ENCODE peak calls at places on chromosomes 13 and 19, in seven cellular contexts. U is mucosa of descending colon, V is fibroblast of the aortic adventitia, L is PC-3, K is tibial nerve, R is heart left ventricle, I is GM13977. N is an unnamed sample.

GRCh38 chr19:37963190-37963947 is 56.4 kb downstream of the SIPA1L3 start:
- DNase-seq in U (no peak), V (peak), L (no peak), K (no peak), R (no peak), I (no peak), N (no peak)

GRCh38 chr13:20431080-20431479 is 94.6 kb downstream of the CRYL1 start:
- DNase-seq in U (peak), V (no peak), L (no peak), K (no peak), R (no peak), I (no peak), N (no peak)

GRCh38 chr13:109357751-109358150 is 428.6 kb downstream of the IRS2 start:
- DNase-seq in U (no peak), V (no peak), L (no peak), K (no peak), R (no peak), I (no peak), N (no peak)

GRCh38 chr19:13118424-13119193 is 545 bp downstream of the NACC1 start:
- DNase-seq in U (peak), V (no peak), L (peak), K (no peak), R (peak), I (peak), N (no peak)

GRCh38 chr19:39142655-39143054 is 17.1 kb downstream of the PAK4 start:
- DNase-seq in U (no peak), V (no peak), L (no peak), K (no peak), R (no peak), I (no peak), N (no peak)

GRCh38 chr13:80030491-80030890 is 310.4 kb downstream of the SPRY2 start:
- DNase-seq in U (peak), V (no peak), L (peak), K (no peak), R (no peak), I (no peak), N (no peak)

GRCh38 chr19:30784850-30785459 is 412.8 kb downstream of the ZNF536 start:
- DNase-seq in U (no peak), V (peak), L (peak), K (peak), R (peak), I (peak), N (no peak)

GRCh38 chr13:27182844-27183497 is 11.4 kb upstream of the USP12 start:
- DNase-seq in U (no peak), V (peak), L (peak), K (peak), R (peak), I (no peak), N (no peak)

GRCh38 chr13:27730191-27730590 is 62.1 kb upstream of the GSX1 start:
- DNase-seq in U (no peak), V (no peak), L (no peak), K (no peak), R (no peak), I (no peak), N (no peak)

GRCh38 chr19:38734426-38735256 is 9.6 kb downstream of the CAPN12 start:
- DNase-seq in U (peak), V (no peak), L (peak), K (no peak), R (no peak), I (peak), N (no peak)

GRCh38 chr13:107035778-107036177 is 467.8 kb upstream of the ARGLU1 start:
- DNase-seq in U (no peak), V (peak), L (no peak), K (no peak), R (no peak), I (no peak), N (no peak)

GRCh38 chr19:46998445-46999142 is 21.0 kb upstream of the NPAS1 start:
- DNase-seq in U (no peak), V (no peak), L (no peak), K (no peak), R (no peak), I (no peak), N (no peak)

GRCh38 chr19:7868671-7869452 is 5.3 kb downstream of the PRR36 start:
- DNase-seq in U (peak), V (peak), L (peak), K (peak), R (peak), I (peak), N (peak)

GRCh38 chr19:48698046-48698445 is 2.3 kb downstream of the FUT2 start:
- DNase-seq in U (no peak), V (peak), L (peak), K (no peak), R (no peak), I (no peak), N (no peak)

GRCh38 chr19:19279853-19280252 is 6.8 kb upstream of the TM6SF2 start:
- DNase-seq in U (no peak), V (no peak), L (no peak), K (no peak), R (no peak), I (no peak), N (no peak)

GRCh38 chr13:85659493-85659892 is 139.7 kb downstream of the SLITRK6 start:
- DNase-seq in U (no peak), V (no peak), L (peak), K (no peak), R (no peak), I (no peak), N (no peak)

GRCh38 chr13:44879452-44880058 is 109.7 kb downstream of the NUFIP1 start:
- DNase-seq in U (no peak), V (peak), L (peak), K (no peak), R (no peak), I (peak), N (no peak)

GRCh38 chr19:13269348-13269747 is 119.1 kb downstream of the IER2 start:
- DNase-seq in U (no peak), V (no peak), L (no peak), K (no peak), R (no peak), I (no peak), N (no peak)

GRCh38 chr13:21822029-21822428 is 151.2 kb downstream of the FGF9 start:
- DNase-seq in U (no peak), V (no peak), L (no peak), K (no peak), R (no peak), I (no peak), N (no peak)

GRCh38 chr19:18726846-18727245 is 43.4 kb downstream of the CRTC1 start:
- DNase-seq in U (no peak), V (no peak), L (no peak), K (no peak), R (no peak), I (no peak), N (no peak)

GRCh38 chr19:48887861-48888612 is 10.5 kb downstream of the TULP2 start:
- DNase-seq in U (no peak), V (no peak), L (no peak), K (no peak), R (no peak), I (no peak), N (no peak)

GRCh38 chr19:49840736-49841249 is 10.2 kb upstream of the PTOV1 start:
- DNase-seq in U (no peak), V (no peak), L (no peak), K (no peak), R (no peak), I (no peak), N (no peak)

GRCh38 chr19:17333611-17334413 is 843 bp downstream of the ANO8 start:
- DNase-seq in U (peak), V (peak), L (peak), K (no peak), R (no peak), I (peak), N (no peak)

GRCh38 chr13:45626731-45627374 is 11.3 kb upstream of the ERICH6B start:
- DNase-seq in U (no peak), V (no peak), L (peak), K (no peak), R (no peak), I (no peak), N (no peak)

GRCh38 chr19:42412661-42413076 is 14.5 kb downstream of the LIPE start:
- DNase-seq in U (no peak), V (no peak), L (no peak), K (no peak), R (peak), I (no peak), N (no peak)

GRCh38 chr19:48413879-48414623 is 20.6 kb downstream of the GRIN2D start:
- DNase-seq in U (no peak), V (peak), L (peak), K (no peak), R (no peak), I (no peak), N (no peak)

GRCh38 chr19:34573226-34573864 is 91.8 kb downstream of the WTIP start:
- DNase-seq in U (no peak), V (no peak), L (no peak), K (no peak), R (no peak), I (no peak), N (no peak)

GRCh38 chr19:33564836-33565338 is 43.3 kb upstream of the PEPD start:
- DNase-seq in U (no peak), V (no peak), L (no peak), K (no peak), R (no peak), I (no peak), N (no peak)

GRCh38 chr13:92221916-92222315 is 823.5 kb downstream of the GPC5 start:
- DNase-seq in U (no peak), V (no peak), L (no peak), K (no peak), R (no peak), I (no peak), N (no peak)

GRCh38 chr19:33409906-33410685 is 36.6 kb downstream of the CEBPG start:
- DNase-seq in U (peak), V (no peak), L (no peak), K (no peak), R (peak), I (no peak), N (no peak)

GRCh38 chr13:110731072-110731471 is 17.6 kb downstream of the ING1 start:
- DNase-seq in U (no peak), V (no peak), L (no peak), K (no peak), R (no peak), I (no peak), N (no peak)

GRCh38 chr13:106466691-106467405 is 68.6 kb downstream of the EFNB2 start:
- DNase-seq in U (no peak), V (no peak), L (no peak), K (no peak), R (no peak), I (no peak), N (no peak)

GRCh38 chr13:41621716-41622508 is 164.6 kb downstream of the RGCC start:
- DNase-seq in U (no peak), V (peak), L (no peak), K (no peak), R (no peak), I (no peak), N (no peak)

GRCh38 chr13:99335603-99336002 is 28.4 kb upstream of the GPR183 start:
- DNase-seq in U (no peak), V (no peak), L (no peak), K (no peak), R (no peak), I (no peak), N (no peak)

GRCh38 chr13:20911037-20911436 is 8.5 kb upstream of the XPO4 start:
- DNase-seq in U (no peak), V (no peak), L (no peak), K (no peak), R (no peak), I (no peak), N (no peak)

GRCh38 chr13:93039131-93039530 is 187.5 kb upstream of the GPC6 start:
- DNase-seq in U (no peak), V (peak), L (no peak), K (no peak), R (no peak), I (no peak), N (no peak)

GRCh38 chr13:100588350-100589177 is at the start of gene GGACT:
- DNase-seq in U (peak), V (peak), L (peak), K (peak), R (peak), I (peak), N (peak)
- TF ChIP-seq CTCF in U (peak), V (peak), L (peak), K (peak), R (peak), I (peak), N (peak)

GRCh38 chr19:29677001-29677781 is 11.9 kb downstream of the PLEKHF1 start:
- DNase-seq in U (no peak), V (no peak), L (no peak), K (no peak), R (no peak), I (no peak), N (no peak)
- TF ChIP-seq CTCF in U (no peak), V (no peak), L (no peak), K (no peak), R (no peak), I (no peak), N (no peak)

GRCh38 chr13:90365130-90365529 is 982.4 kb upstream of the MIR17HG start:
- DNase-seq in U (no peak), V (peak), L (no peak), K (no peak), R (no peak), I (no peak), N (no peak)
- TF ChIP-seq CTCF in U (no peak), V (no peak), L (peak), K (no peak), R (peak), I (no peak), N (peak)

GRCh38 chr13:97810152-97810551 is 143.3 kb upstream of the IPO5 start:
- DNase-seq in U (no peak), V (peak), L (peak), K (peak), R (no peak), I (no peak), N (no peak)
- TF ChIP-seq CTCF in U (no peak), V (peak), L (peak), K (no peak), R (peak), I (no peak), N (peak)

DNA sequence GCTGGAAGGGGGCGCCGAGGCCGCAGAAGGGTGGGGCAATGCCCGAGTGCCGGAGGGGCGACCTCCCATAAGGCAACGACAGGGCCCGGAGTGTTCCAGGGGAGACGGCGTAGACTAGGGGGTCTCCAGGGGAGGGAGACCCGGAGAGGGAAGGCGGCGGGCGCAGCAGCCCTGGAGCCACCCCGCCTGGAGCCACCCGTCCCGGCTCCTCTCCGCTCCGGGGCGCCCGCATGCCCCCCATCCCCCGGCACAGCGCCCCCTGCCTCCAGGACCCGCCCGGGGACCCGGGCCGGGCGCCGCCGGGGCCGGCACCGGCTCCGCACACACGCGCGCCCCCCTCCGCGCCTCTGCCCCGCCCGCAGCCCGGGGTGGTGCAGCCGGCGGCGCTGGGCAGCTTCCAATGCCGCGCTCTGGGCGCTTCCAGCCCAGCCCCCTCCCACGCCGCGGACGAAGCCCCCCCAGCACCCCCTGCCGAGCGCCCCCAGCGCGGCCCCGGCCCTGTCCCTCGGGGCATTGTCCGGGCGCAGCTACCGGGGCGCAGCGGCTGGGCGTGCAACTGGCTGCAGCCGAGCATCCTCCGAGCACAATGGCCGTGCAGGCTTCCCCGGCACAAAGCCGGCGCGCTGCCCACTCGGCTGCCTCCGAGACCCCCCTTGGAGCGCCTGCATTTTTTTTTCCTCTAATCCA is 519 bp downstream of the PTPRS start:
- DNase-seq in U (no peak), V (no peak), L (peak), K (no peak), R (no peak), I (peak), N (no peak)
- TF ChIP-seq CTCF in U (no peak), V (no peak), L (peak), K (no peak), R (peak), I (peak), N (no peak)

GRCh38 chr13:23570931-23571330 is 719 bp downstream of the TNFRSF19 start:
- DNase-seq in U (no peak), V (no peak), L (peak), K (no peak), R (no peak), I (no peak), N (no peak)
- TF ChIP-seq CTCF in U (no peak), V (no peak), L (peak), K (no peak), R (peak), I (no peak), N (no peak)

GRCh38 chr13:112576768-112577167 is 11.2 kb downstream of the TUBGCP3 start:
- DNase-seq in U (no peak), V (no peak), L (no peak), K (no peak), R (no peak), I (no peak), N (no peak)

GRCh38 chr13:112580912-112581311 is 7.0 kb downstream of the TUBGCP3 start:
- DNase-seq in U (no peak), V (no peak), L (no peak), K (no peak), R (no peak), I (no peak), N (no peak)

GRCh38 chr13:112582305-112582704 is 5.6 kb downstream of the TUBGCP3 start:
- DNase-seq in U (no peak), V (no peak), L (no peak), K (no peak), R (no peak), I (no peak), N (no peak)

GRCh38 chr13:112579310-112579843 is 8.6 kb downstream of the TUBGCP3 start:
- DNase-seq in U (no peak), V (no peak), L (no peak), K (no peak), R (no peak), I (no peak), N (no peak)

GRCh38 chr13:112580211-112580610 is 7.7 kb downstream of the TUBGCP3 start:
- DNase-seq in U (no peak), V (no peak), L (no peak), K (no peak), R (no peak), I (no peak), N (no peak)
- TF ChIP-seq CTCF in U (no peak), V (no peak), L (no peak), K (no peak), R (no peak), I (no peak), N (no peak)

DNA sequence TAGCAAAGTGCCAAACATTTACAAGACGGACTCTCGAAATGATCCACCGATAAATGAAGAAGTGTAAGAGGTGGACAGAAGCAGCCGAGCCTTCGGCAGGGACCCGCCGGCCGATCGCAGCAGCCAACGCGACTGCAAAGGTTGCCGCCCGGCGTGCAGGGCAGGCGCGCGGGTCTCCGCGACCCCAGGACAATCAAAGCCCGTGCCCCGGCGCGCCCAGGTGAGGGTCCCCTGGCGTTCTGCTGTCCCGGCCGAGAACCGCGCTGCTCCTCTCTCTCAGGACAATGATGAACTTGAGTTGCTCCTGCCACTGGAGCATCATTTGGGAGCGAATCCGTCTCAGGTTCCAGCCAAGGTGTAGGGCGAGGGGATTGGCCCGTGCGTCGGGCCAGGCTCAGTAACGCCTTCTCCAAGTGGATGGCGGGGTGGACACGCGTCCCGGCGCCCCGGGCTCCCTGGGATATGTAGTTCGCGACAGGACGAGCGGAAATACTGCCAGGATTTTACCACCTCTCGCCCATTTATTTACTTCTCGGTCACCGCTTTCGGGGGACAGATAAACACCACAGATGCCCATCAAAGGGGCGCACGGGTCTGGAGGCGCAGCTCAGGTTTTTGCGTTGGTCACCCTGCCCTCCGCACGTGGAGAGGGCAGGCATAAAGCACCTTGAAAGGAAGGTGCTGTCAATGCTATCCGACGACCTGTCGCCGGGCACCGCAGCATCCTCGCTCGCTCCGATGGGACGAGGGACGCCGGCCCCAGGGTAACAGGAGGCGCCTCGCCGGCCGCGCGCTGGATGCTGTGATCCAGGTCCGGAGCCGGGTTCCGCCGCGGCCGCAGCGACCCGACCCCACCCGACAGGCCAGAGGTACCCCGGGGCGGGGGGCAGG is at the start of the genes BIVM and POGLUT2:
- DNase-seq in U (peak), V (peak), L (peak), K (peak), R (peak), I (peak), N (peak)
- TF ChIP-seq CTCF in U (no peak), V (no peak), L (no peak), K (no peak), R (no peak), I (no peak), N (no peak)